ENCODE peak calls at places on chromosomes 16 and 17, in seven cellular contexts. One of them, this sample, is unnamed.

GRCh38 chr17:53219821-53220220 is 602.9 kb upstream of the KIF2B start:
- DNase-seq in fibroblast of the conjunctiva: no peak
- DNase-seq in H9: no peak
- DNase-seq in iPS DF 6.9: no peak
- DNase-seq in putamen: no peak
- DNase-seq in cerebellar cortex: no peak
- DNase-seq in lung microvascular endothelial cell: no peak
- DNase-seq in this sample: no peak

GRCh38 chr16:4937782-4938682 is 1.1 kb upstream of the PPL start:
- DNase-seq in fibroblast of the conjunctiva: no peak
- DNase-seq in lung microvascular endothelial cell: no peak
- DNase-seq in putamen: no peak
- DNase-seq in cerebellar cortex: no peak
- DNase-seq in H9: no peak
- DNase-seq in iPS DF 6.9: no peak
- DNase-seq in this sample: no peak

GRCh38 chr17:73976676-73977521 is 226.6 kb upstream of the RPL38 start:
- DNase-seq in H9: no peak
- DNase-seq in putamen: no peak
- DNase-seq in fibroblast of the conjunctiva: no peak
- DNase-seq in cerebellar cortex: no peak
- DNase-seq in lung microvascular endothelial cell: no peak
- DNase-seq in iPS DF 6.9: no peak
- DNase-seq in this sample: no peak

GRCh38 chr16:50381679-50382440 is 13.1 kb upstream of the BRD7 start:
- DNase-seq in fibroblast of the conjunctiva: no peak
- DNase-seq in iPS DF 6.9: no peak
- DNase-seq in cerebellar cortex: no peak
- DNase-seq in H9: peak; percentile 74
- DNase-seq in putamen: no peak
- DNase-seq in lung microvascular endothelial cell: no peak
- DNase-seq in this sample: no peak

GRCh38 chr17:47955497-47956461 is 1.9 kb downstream of the PRR15L start:
- DNase-seq in iPS DF 6.9: no peak
- DNase-seq in lung microvascular endothelial cell: no peak
- DNase-seq in putamen: no peak
- DNase-seq in cerebellar cortex: no peak
- DNase-seq in fibroblast of the conjunctiva: no peak
- DNase-seq in H9: no peak
- DNase-seq in this sample: no peak

GRCh38 chr17:19886116-19886515 is 18.4 kb upstream of the ULK2 start:
- DNase-seq in iPS DF 6.9: no peak
- DNase-seq in putamen: no peak
- DNase-seq in fibroblast of the conjunctiva: no peak
- DNase-seq in lung microvascular endothelial cell: no peak
- DNase-seq in H9: no peak
- DNase-seq in cerebellar cortex: no peak
- DNase-seq in this sample: no peak

GRCh38 chr16:56245197-56245596 is 53.9 kb downstream of the GNAO1 start:
- DNase-seq in lung microvascular endothelial cell: no peak
- DNase-seq in putamen: no peak
- DNase-seq in cerebellar cortex: no peak
- DNase-seq in H9: no peak
- DNase-seq in iPS DF 6.9: no peak
- DNase-seq in fibroblast of the conjunctiva: no peak
- DNase-seq in this sample: no peak

GRCh38 chr17:77130521-77130920 is 10.2 kb upstream of the SEC14L1 start:
- DNase-seq in cerebellar cortex: no peak
- DNase-seq in iPS DF 6.9: no peak
- DNase-seq in putamen: no peak
- DNase-seq in fibroblast of the conjunctiva: no peak
- DNase-seq in H9: no peak
- DNase-seq in lung microvascular endothelial cell: no peak
- DNase-seq in this sample: no peak

GRCh38 chr16:67481561-67482259 is 753 bp upstream of the ATP6V0D1 start:
- DNase-seq in lung microvascular endothelial cell: peak; percentile 62
- DNase-seq in H9: no peak
- DNase-seq in cerebellar cortex: peak; percentile 43
- DNase-seq in putamen: no peak
- DNase-seq in fibroblast of the conjunctiva: no peak
- DNase-seq in iPS DF 6.9: no peak
- DNase-seq in this sample: no peak

GRCh38 chr17:67032985-67033384 is 11.4 kb upstream of the CACNG1 start:
- DNase-seq in H9: no peak
- DNase-seq in putamen: no peak
- DNase-seq in iPS DF 6.9: no peak
- DNase-seq in cerebellar cortex: no peak
- DNase-seq in lung microvascular endothelial cell: no peak
- DNase-seq in fibroblast of the conjunctiva: no peak
- DNase-seq in this sample: no peak

GRCh38 chr16:72013389-72013788 is 4.8 kb downstream of the DHODH start:
- DNase-seq in fibroblast of the conjunctiva: no peak
- DNase-seq in putamen: no peak
- DNase-seq in lung microvascular endothelial cell: peak; percentile 18
- DNase-seq in H9: no peak
- DNase-seq in iPS DF 6.9: no peak
- DNase-seq in cerebellar cortex: no peak
- DNase-seq in this sample: no peak

GRCh38 chr17:76381633-76382304 is 2.6 kb upstream of the SPHK1 start:
- DNase-seq in fibroblast of the conjunctiva: no peak
- DNase-seq in iPS DF 6.9: no peak
- DNase-seq in H9: peak; percentile 46
- DNase-seq in lung microvascular endothelial cell: peak; percentile 44
- DNase-seq in cerebellar cortex: no peak
- DNase-seq in putamen: no peak
- DNase-seq in this sample: no peak

GRCh38 chr16:81806696-81807095 is 27.6 kb downstream of the PLCG2 start:
- DNase-seq in fibroblast of the conjunctiva: no peak
- DNase-seq in H9: no peak
- DNase-seq in putamen: no peak
- DNase-seq in iPS DF 6.9: no peak
- DNase-seq in cerebellar cortex: no peak
- DNase-seq in lung microvascular endothelial cell: no peak
- DNase-seq in this sample: no peak

This sample was measured in cerebellum.